ENCODE peak calls at places on chromosome 2, in seven cellular contexts. One of them, this sample, is unnamed.
A peak's percentile ranks its signal among the peaks of the same experiment; 100 is the strongest.

GRCh38 chr2:203934711-203935438 is 1.7 kb upstream of the ICOS start:
- DNase-seq in GM23338: no peak
- DNase-seq in cerebellum: no peak
- DNase-seq in iris pigment epithelial cell: no peak
- DNase-seq in effector memory CD8-positive, alpha-beta T cell: no peak
- DNase-seq in amygdala: no peak
- DNase-seq in ecto neural progenitor cell: no peak
- DNase-seq in this sample: no peak

GRCh38 chr2:104412384-104412783 is 441.5 kb upstream of the POU3F3 start:
- DNase-seq in GM23338: peak; percentile 78
- DNase-seq in cerebellum: peak; percentile 12
- DNase-seq in iris pigment epithelial cell: no peak
- DNase-seq in effector memory CD8-positive, alpha-beta T cell: no peak
- DNase-seq in amygdala: no peak
- DNase-seq in ecto neural progenitor cell: no peak
- DNase-seq in this sample: no peak

GRCh38 chr2:11398710-11399109 is 54.3 kb upstream of the ROCK2 start:
- DNase-seq in GM23338: no peak
- DNase-seq in cerebellum: no peak
- DNase-seq in iris pigment epithelial cell: no peak
- DNase-seq in effector memory CD8-positive, alpha-beta T cell: no peak
- DNase-seq in amygdala: no peak
- DNase-seq in ecto neural progenitor cell: no peak
- DNase-seq in this sample: no peak

GRCh38 chr2:33069894-33070651 is 123.3 kb downstream of the LTBP1 start:
- DNase-seq in GM23338: no peak
- DNase-seq in cerebellum: no peak
- DNase-seq in iris pigment epithelial cell: peak; percentile 100
- DNase-seq in effector memory CD8-positive, alpha-beta T cell: no peak
- DNase-seq in amygdala: no peak
- DNase-seq in ecto neural progenitor cell: no peak
- DNase-seq in this sample: peak; percentile 94

GRCh38 chr2:189874571-189875320 is 90.5 kb downstream of the PMS1 start:
- DNase-seq in GM23338: no peak
- DNase-seq in cerebellum: no peak
- DNase-seq in iris pigment epithelial cell: peak; percentile 45
- DNase-seq in effector memory CD8-positive, alpha-beta T cell: no peak
- DNase-seq in amygdala: no peak
- DNase-seq in ecto neural progenitor cell: no peak
- DNase-seq in this sample: no peak

GRCh38 chr2:222311978-222312738 is 13.4 kb upstream of the PAX3 start:
- DNase-seq in GM23338: peak; percentile 42
- DNase-seq in cerebellum: no peak
- DNase-seq in iris pigment epithelial cell: no peak
- DNase-seq in effector memory CD8-positive, alpha-beta T cell: no peak
- DNase-seq in amygdala: no peak
- DNase-seq in ecto neural progenitor cell: peak; percentile 73
- DNase-seq in this sample: no peak

GRCh38 chr2:163155279-163155883 is 316.8 kb upstream of the KCNH7 start:
- DNase-seq in GM23338: peak; percentile 54
- DNase-seq in cerebellum: peak; percentile 3
- DNase-seq in iris pigment epithelial cell: peak; percentile 37
- DNase-seq in effector memory CD8-positive, alpha-beta T cell: no peak
- DNase-seq in amygdala: no peak
- DNase-seq in ecto neural progenitor cell: no peak
- DNase-seq in this sample: peak; percentile 19

GRCh38 chr2:240401308-240401707 is 34.2 kb upstream of the GPC1 start:
- DNase-seq in GM23338: no peak
- DNase-seq in cerebellum: no peak
- DNase-seq in iris pigment epithelial cell: no peak
- DNase-seq in effector memory CD8-positive, alpha-beta T cell: no peak
- DNase-seq in amygdala: no peak
- DNase-seq in ecto neural progenitor cell: peak; percentile 32
- DNase-seq in this sample: no peak

GRCh38 chr2:65017335-65017734 is 28.1 kb downstream of the SLC1A4 start:
- DNase-seq in GM23338: peak; percentile 60
- DNase-seq in cerebellum: no peak
- DNase-seq in iris pigment epithelial cell: no peak
- DNase-seq in effector memory CD8-positive, alpha-beta T cell: no peak
- DNase-seq in amygdala: no peak
- DNase-seq in ecto neural progenitor cell: no peak
- DNase-seq in this sample: no peak

GRCh38 chr2:227781841-227782240 is 31.8 kb upstream of the CCL20 start:
- DNase-seq in GM23338: no peak
- DNase-seq in cerebellum: no peak
- DNase-seq in iris pigment epithelial cell: no peak
- DNase-seq in effector memory CD8-positive, alpha-beta T cell: no peak
- DNase-seq in amygdala: no peak
- DNase-seq in ecto neural progenitor cell: no peak
- DNase-seq in this sample: no peak

GRCh38 chr2:6148887-6149286 is 456.7 kb downstream of the SOX11 start:
- DNase-seq in GM23338: no peak
- DNase-seq in cerebellum: no peak
- DNase-seq in iris pigment epithelial cell: peak; percentile 24
- DNase-seq in effector memory CD8-positive, alpha-beta T cell: no peak
- DNase-seq in amygdala: no peak
- DNase-seq in ecto neural progenitor cell: no peak
- DNase-seq in this sample: no peak

GRCh38 chr2:3617198-3617890 is 22.4 kb downstream of the COLEC11 start:
- DNase-seq in GM23338: no peak
- DNase-seq in cerebellum: no peak
- DNase-seq in iris pigment epithelial cell: no peak
- DNase-seq in effector memory CD8-positive, alpha-beta T cell: no peak
- DNase-seq in amygdala: no peak
- DNase-seq in ecto neural progenitor cell: no peak
- DNase-seq in this sample: no peak

GRCh38 chr2:84022810-84023431 is 436.2 kb downstream of the SUCLG1 start:
- DNase-seq in GM23338: peak; percentile 88
- DNase-seq in cerebellum: no peak
- DNase-seq in iris pigment epithelial cell: peak; percentile 41
- DNase-seq in effector memory CD8-positive, alpha-beta T cell: no peak
- DNase-seq in amygdala: no peak
- DNase-seq in ecto neural progenitor cell: no peak
- DNase-seq in this sample: peak; percentile 29

GRCh38 chr2:203782262-203782976 is 76.0 kb downstream of the CD28 start:
- DNase-seq in GM23338: peak; percentile 83
- DNase-seq in cerebellum: peak; percentile 4
- DNase-seq in iris pigment epithelial cell: peak; percentile 98
- DNase-seq in effector memory CD8-positive, alpha-beta T cell: peak; percentile 60
- DNase-seq in amygdala: no peak
- DNase-seq in ecto neural progenitor cell: peak; percentile 57
- DNase-seq in this sample: peak; percentile 81

GRCh38 chr2:235672720-235673119 is 178.9 kb downstream of the AGAP1 start:
- DNase-seq in GM23338: no peak
- DNase-seq in cerebellum: no peak
- DNase-seq in iris pigment epithelial cell: no peak
- DNase-seq in effector memory CD8-positive, alpha-beta T cell: no peak
- DNase-seq in amygdala: no peak
- DNase-seq in ecto neural progenitor cell: no peak
- DNase-seq in this sample: no peak

GRCh38 chr2:36615214-36615613 is 17.2 kb upstream of the FEZ2 start:
- DNase-seq in GM23338: peak; percentile 15
- DNase-seq in cerebellum: no peak
- DNase-seq in iris pigment epithelial cell: peak; percentile 34
- DNase-seq in effector memory CD8-positive, alpha-beta T cell: no peak
- DNase-seq in amygdala: no peak
- DNase-seq in ecto neural progenitor cell: no peak
- DNase-seq in this sample: no peak

GRCh38 chr2:109497447-109497846 is 116.3 kb downstream of the SEPTIN10 start:
- DNase-seq in GM23338: no peak
- DNase-seq in cerebellum: peak; percentile 17
- DNase-seq in iris pigment epithelial cell: peak; percentile 35
- DNase-seq in effector memory CD8-positive, alpha-beta T cell: no peak
- DNase-seq in amygdala: no peak
- DNase-seq in ecto neural progenitor cell: no peak
- DNase-seq in this sample: no peak

GRCh38 chr2:119801040-119801439 is 41.3 kb downstream of the PTPN4 start:
- DNase-seq in GM23338: no peak
- DNase-seq in cerebellum: no peak
- DNase-seq in iris pigment epithelial cell: no peak
- DNase-seq in effector memory CD8-positive, alpha-beta T cell: no peak
- DNase-seq in amygdala: no peak
- DNase-seq in ecto neural progenitor cell: no peak
- DNase-seq in this sample: no peak

GRCh38 chr2:71332413-71332866 is 858 bp downstream of the ZNF638 start:
- DNase-seq in GM23338: no peak
- DNase-seq in cerebellum: no peak
- DNase-seq in iris pigment epithelial cell: no peak
- DNase-seq in effector memory CD8-positive, alpha-beta T cell: no peak
- DNase-seq in amygdala: no peak
- DNase-seq in ecto neural progenitor cell: no peak
- DNase-seq in this sample: no peak

GRCh38 chr2:45412754-45413379 is 198.2 kb downstream of the SRBD1 start:
- DNase-seq in GM23338: peak; percentile 47
- DNase-seq in cerebellum: no peak
- DNase-seq in iris pigment epithelial cell: no peak
- DNase-seq in effector memory CD8-positive, alpha-beta T cell: no peak
- DNase-seq in amygdala: no peak
- DNase-seq in ecto neural progenitor cell: no peak
- DNase-seq in this sample: no peak

GRCh38 chr2:23690421-23691105 is 236.4 kb downstream of the ATAD2B start:
- DNase-seq in GM23338: no peak
- DNase-seq in cerebellum: no peak
- DNase-seq in iris pigment epithelial cell: no peak
- DNase-seq in effector memory CD8-positive, alpha-beta T cell: no peak
- DNase-seq in amygdala: no peak
- DNase-seq in ecto neural progenitor cell: no peak
- DNase-seq in this sample: no peak

GRCh38 chr2:120880381-120880780 is 144.7 kb downstream of the GLI2 start:
- DNase-seq in GM23338: no peak
- DNase-seq in cerebellum: peak; percentile 23
- DNase-seq in iris pigment epithelial cell: peak; percentile 78
- DNase-seq in effector memory CD8-positive, alpha-beta T cell: no peak
- DNase-seq in amygdala: no peak
- DNase-seq in ecto neural progenitor cell: no peak
- DNase-seq in this sample: no peak

GRCh38 chr2:73268831-73269685 is 15.2 kb downstream of the FBXO41 start:
- DNase-seq in GM23338: peak; percentile 92
- DNase-seq in cerebellum: peak; percentile 72
- DNase-seq in iris pigment epithelial cell: peak; percentile 30
- DNase-seq in effector memory CD8-positive, alpha-beta T cell: peak; percentile 56
- DNase-seq in amygdala: no peak
- DNase-seq in ecto neural progenitor cell: peak; percentile 75
- DNase-seq in this sample: no peak

GRCh38 chr2:193382583-193382982 is 1187.8 kb upstream of the TMEFF2 start:
- DNase-seq in GM23338: peak; percentile 45
- DNase-seq in cerebellum: no peak
- DNase-seq in iris pigment epithelial cell: no peak
- DNase-seq in effector memory CD8-positive, alpha-beta T cell: no peak
- DNase-seq in amygdala: no peak
- DNase-seq in ecto neural progenitor cell: no peak
- DNase-seq in this sample: no peak

GRCh38 chr2:98020992-98021713 is 25.4 kb upstream of the TMEM131 start:
- DNase-seq in GM23338: peak; percentile 20
- DNase-seq in cerebellum: peak; percentile 90
- DNase-seq in iris pigment epithelial cell: no peak
- DNase-seq in effector memory CD8-positive, alpha-beta T cell: no peak
- DNase-seq in amygdala: no peak
- DNase-seq in ecto neural progenitor cell: peak; percentile 54
- DNase-seq in this sample: no peak

GRCh38 chr2:199488772-199489400 is 31.1 kb upstream of the SATB2 start:
- DNase-seq in GM23338: peak; percentile 92
- DNase-seq in cerebellum: peak; percentile 15
- DNase-seq in iris pigment epithelial cell: peak; percentile 51
- DNase-seq in effector memory CD8-positive, alpha-beta T cell: peak; percentile 38
- DNase-seq in amygdala: no peak
- DNase-seq in ecto neural progenitor cell: peak; percentile 72
- DNase-seq in this sample: peak; percentile 1

GRCh38 chr2:179440642-179441251 is 176.1 kb upstream of the SESTD1 start:
- DNase-seq in GM23338: peak; percentile 78
- DNase-seq in cerebellum: no peak
- DNase-seq in iris pigment epithelial cell: peak; percentile 51
- DNase-seq in effector memory CD8-positive, alpha-beta T cell: no peak
- DNase-seq in amygdala: no peak
- DNase-seq in ecto neural progenitor cell: no peak
- DNase-seq in this sample: no peak

GRCh38 chr2:217966399-217967068 is 36.3 kb downstream of the TNS1 start:
- DNase-seq in GM23338: no peak
- DNase-seq in cerebellum: no peak
- DNase-seq in iris pigment epithelial cell: peak; percentile 83
- DNase-seq in effector memory CD8-positive, alpha-beta T cell: no peak
- DNase-seq in amygdala: no peak
- DNase-seq in ecto neural progenitor cell: no peak
- DNase-seq in this sample: no peak

GRCh38 chr2:58700621-58701020 is 459.5 kb upstream of the FANCL start:
- DNase-seq in GM23338: no peak
- DNase-seq in cerebellum: no peak
- DNase-seq in iris pigment epithelial cell: no peak
- DNase-seq in effector memory CD8-positive, alpha-beta T cell: no peak
- DNase-seq in amygdala: no peak
- DNase-seq in ecto neural progenitor cell: no peak
- DNase-seq in this sample: no peak

GRCh38 chr2:226286916-226287315 is 512.7 kb downstream of the IRS1 start:
- DNase-seq in GM23338: no peak
- DNase-seq in cerebellum: no peak
- DNase-seq in iris pigment epithelial cell: no peak
- DNase-seq in effector memory CD8-positive, alpha-beta T cell: no peak
- DNase-seq in amygdala: no peak
- DNase-seq in ecto neural progenitor cell: no peak
- DNase-seq in this sample: no peak

GRCh38 chr2:228927028-228928010 is 343.8 kb downstream of the PID1 start:
- DNase-seq in GM23338: no peak
- DNase-seq in cerebellum: no peak
- DNase-seq in iris pigment epithelial cell: peak; percentile 53
- DNase-seq in effector memory CD8-positive, alpha-beta T cell: no peak
- DNase-seq in amygdala: no peak
- DNase-seq in ecto neural progenitor cell: no peak
- DNase-seq in this sample: no peak

GRCh38 chr2:119158563-119159347 is at the start of gene C1QL2:
- DNase-seq in GM23338: peak; percentile 77
- DNase-seq in cerebellum: no peak
- DNase-seq in iris pigment epithelial cell: no peak
- DNase-seq in effector memory CD8-positive, alpha-beta T cell: no peak
- DNase-seq in amygdala: peak; percentile 20
- DNase-seq in ecto neural progenitor cell: peak; percentile 74
- DNase-seq in this sample: no peak

GRCh38 chr2:159484537-159484936 is 131.8 kb downstream of the BAZ2B start:
- DNase-seq in GM23338: no peak
- DNase-seq in cerebellum: no peak
- DNase-seq in iris pigment epithelial cell: no peak
- DNase-seq in effector memory CD8-positive, alpha-beta T cell: no peak
- DNase-seq in amygdala: no peak
- DNase-seq in ecto neural progenitor cell: no peak
- DNase-seq in this sample: no peak

This sample was measured in NCI-H226.